ENCODE peak calls at places on chromosomes 4 and X, in seven cellular contexts. T is activated T-helper 1 cell treated with anti-CD3 and anti-CD28 coated beads, Interleukin-2, amount 50 U/mL, for 16 hours; W is stimulated activated CD4-positive, alpha-beta T cell treated with anti-CD3 and anti-CD28 coated beads, Interleukin-15, amount 100 ng/mL, for 24 hours; O is sciatic nerve; E is right atrium auricular region; F is SW 1271; S is GM12864. P is an unnamed sample.

GRCh38 chr4:88659061-88659889 is 38.4 kb downstream of the NAP1L5 start:
- DNase-seq in T (no peak), W (peak; percentile 38), O (peak; percentile 58), E (peak; percentile 73), F (no peak), S (peak; percentile 5), P (peak; percentile 13)

GRCh38 chrX:13220916-13221315 is 98.9 kb downstream of the ATXN3L start:
- DNase-seq in T (no peak), W (no peak), O (no peak), E (no peak), F (no peak), S (no peak), P (no peak)

GRCh38 chr4:138897818-138898226 is 117.8 kb upstream of the NOCT start:
- DNase-seq in T (no peak), W (peak; percentile 9), O (no peak), E (no peak), F (no peak), S (no peak), P (no peak)

GRCh38 chrX:65926095-65927019 is 113.5 kb downstream of the VSIG4 start:
- DNase-seq in T (no peak), W (peak; percentile 46), O (no peak), E (no peak), F (no peak), S (peak; percentile 53), P (peak; percentile 6)

GRCh38 chr4:109290918-109291317 is 11.5 kb downstream of the COL25A1 start:
- DNase-seq in T (no peak), W (no peak), O (no peak), E (no peak), F (no peak), S (no peak), P (no peak)

GRCh38 chr4:845233-845835 is 19.4 kb upstream of the CPLX1 start:
- DNase-seq in T (no peak), W (no peak), O (no peak), E (no peak), F (no peak), S (no peak), P (no peak)

GRCh38 chrX:74251006-74251930 is 52.7 kb upstream of the ZCCHC13 start:
- DNase-seq in T (no peak), W (no peak), O (no peak), E (no peak), F (no peak), S (no peak), P (no peak)

GRCh38 chrX:130020661-130021324 is 38.4 kb downstream of the BCORL1 start:
- DNase-seq in T (no peak), W (no peak), O (no peak), E (no peak), F (no peak), S (no peak), P (no peak)

GRCh38 chrX:38857736-38858432 is 56.6 kb downstream of the MID1IP1 start:
- DNase-seq in T (no peak), W (no peak), O (no peak), E (no peak), F (no peak), S (no peak), P (no peak)

GRCh38 chr4:113550510-113550909 is 211.0 kb downstream of the CAMK2D start:
- DNase-seq in T (no peak), W (no peak), O (no peak), E (no peak), F (no peak), S (no peak), P (no peak)

GRCh38 chr4:163693211-163693610 is 198.7 kb downstream of the TMA16 start:
- DNase-seq in T (no peak), W (no peak), O (no peak), E (no peak), F (no peak), S (no peak), P (no peak)

GRCh38 chrX:84729809-84730208 is 227.6 kb upstream of the HDX start:
- DNase-seq in T (no peak), W (no peak), O (no peak), E (no peak), F (no peak), S (peak; percentile 5), P (no peak)

GRCh38 chrX:65932173-65933084 is 107.5 kb downstream of the VSIG4 start:
- DNase-seq in T (no peak), W (peak; percentile 47), O (no peak), E (no peak), F (no peak), S (no peak), P (no peak)

GRCh38 chr4:124095596-124095995 is 616.9 kb downstream of the ANKRD50 start:
- DNase-seq in T (no peak), W (no peak), O (no peak), E (no peak), F (no peak), S (no peak), P (no peak)

GRCh38 chrX:44882635-44883034 is 9.6 kb downstream of the KDM6A start:
- DNase-seq in T (no peak), W (no peak), O (no peak), E (no peak), F (no peak), S (no peak), P (no peak)

GRCh38 chr4:122689972-122690371 is 42.5 kb upstream of the BBS12 start:
- DNase-seq in T (no peak), W (peak; percentile 63), O (no peak), E (no peak), F (no peak), S (peak; percentile 49), P (no peak)

GRCh38 chrX:10754445-10754844 is 134.1 kb upstream of the MID1 start:
- DNase-seq in T (no peak), W (no peak), O (no peak), E (no peak), F (no peak), S (no peak), P (no peak)

GRCh38 chr4:47413515-47413914 is 50.0 kb downstream of the COMMD8 start:
- DNase-seq in T (no peak), W (no peak), O (no peak), E (no peak), F (no peak), S (no peak), P (no peak)

GRCh38 chr4:7425171-7425570 is 9.6 kb downstream of the PSAPL1 start:
- DNase-seq in T (peak; percentile 1), W (no peak), O (peak; percentile 37), E (peak; percentile 46), F (no peak), S (no peak), P (no peak)

GRCh38 chr4:79651516-79651915 is 243.5 kb upstream of the GK2 start:
- DNase-seq in T (no peak), W (no peak), O (no peak), E (no peak), F (no peak), S (no peak), P (no peak)

GRCh38 chr4:40843696-40844095 is 93.9 kb downstream of the NSUN7 start:
- DNase-seq in T (no peak), W (peak; percentile 38), O (no peak), E (no peak), F (no peak), S (no peak), P (no peak)

GRCh38 chrX:104310657-104311056 is 55.9 kb upstream of the ESX1 start:
- DNase-seq in T (no peak), W (no peak), O (no peak), E (no peak), F (no peak), S (no peak), P (no peak)

GRCh38 chr4:8194306-8195242 is 4.5 kb upstream of the SH3TC1 start:
- DNase-seq in T (no peak), W (no peak), O (no peak), E (no peak), F (no peak), S (no peak), P (no peak)

GRCh38 chr4:17708992-17709759 is 72.2 kb downstream of the FAM184B start:
- DNase-seq in T (no peak), W (no peak), O (no peak), E (no peak), F (no peak), S (no peak), P (no peak)

GRCh38 chrX:127317159-127317558 is 497.6 kb downstream of the PRR32 start:
- DNase-seq in T (no peak), W (no peak), O (no peak), E (no peak), F (no peak), S (no peak), P (no peak)

GRCh38 chr4:78518551-78518950 is 33.0 kb upstream of the ANXA3 start:
- DNase-seq in T (no peak), W (no peak), O (no peak), E (no peak), F (no peak), S (no peak), P (no peak)

GRCh38 chr4:165208322-165208652 is 926 bp downstream of the KLHL2 start:
- DNase-seq in T (no peak), W (no peak), O (no peak), E (no peak), F (no peak), S (no peak), P (no peak)

GRCh38 chrX:102684772-102685520 is 27.3 kb upstream of the GPRASP2 start:
- DNase-seq in T (no peak), W (no peak), O (no peak), E (no peak), F (no peak), S (no peak), P (no peak)

GRCh38 chr4:128517739-128518510 is 230.3 kb upstream of the PGRMC2 start:
- DNase-seq in T (no peak), W (peak; percentile 5), O (no peak), E (peak; percentile 78), F (peak; percentile 76), S (peak; percentile 71), P (no peak)

GRCh38 chr4:23881674-23882337 is 8.0 kb downstream of the PPARGC1A start:
- DNase-seq in T (no peak), W (no peak), O (no peak), E (no peak), F (no peak), S (no peak), P (no peak)

GRCh38 chr4:186687263-186687662 is 36.4 kb downstream of the FAT1 start:
- DNase-seq in T (no peak), W (no peak), O (no peak), E (no peak), F (no peak), S (no peak), P (no peak)

GRCh38 chr4:155799106-155799793 is 40.4 kb downstream of the GUCY1B1 start:
- DNase-seq in T (no peak), W (no peak), O (no peak), E (no peak), F (no peak), S (no peak), P (no peak)

GRCh38 chr4:155569960-155570515 is 96.6 kb upstream of the GUCY1A1 start:
- DNase-seq in T (no peak), W (no peak), O (no peak), E (no peak), F (no peak), S (no peak), P (no peak)

GRCh38 chr4:157291071-157291470 is 70.5 kb downstream of the GRIA2 start:
- DNase-seq in T (no peak), W (no peak), O (no peak), E (no peak), F (no peak), S (no peak), P (no peak)

GRCh38 chrX:19687395-19687794 is 172.1 kb upstream of the MAP3K15 start:
- DNase-seq in T (no peak), W (no peak), O (no peak), E (no peak), F (no peak), S (no peak), P (no peak)

GRCh38 chr4:144894525-144894924 is 203.5 kb downstream of the ANAPC10 start:
- DNase-seq in T (no peak), W (no peak), O (peak; percentile 69), E (no peak), F (no peak), S (no peak), P (no peak)

GRCh38 chrX:118513120-118513899 is 17.7 kb downstream of the DOCK11 start:
- DNase-seq in T (no peak), W (no peak), O (no peak), E (no peak), F (no peak), S (no peak), P (no peak)

GRCh38 chr4:155638195-155638960 is 28.3 kb upstream of the GUCY1A1 start:
- DNase-seq in T (no peak), W (no peak), O (no peak), E (no peak), F (no peak), S (no peak), P (no peak)